ENCODE peak calls at places on chromosomes 1 and 21, in ten cellular contexts. O is EH, R is progenitor cell of endocrine pancreas, X is G401, G is EL, N is kidney tubule cell, J is HS-5, P is T-helper 9 cell, Y is dermis blood vessel endothelial cell, H is ecto neural progenitor cell. I is an unnamed sample.

GRCh38 chr1:1004780-1005697 is 5.1 kb upstream of the HES4 start:
- DNase-seq in O (peak), H (peak), N (peak), J (no peak), G (peak), R (no peak), X (no peak), P (no peak), Y (peak), I (no peak)

GRCh38 chr1:109025691-109026090 is 16.2 kb downstream of the WDR47 start:
- DNase-seq in G (peak), P (no peak), Y (no peak), H (no peak), X (no peak), O (peak), R (no peak), J (no peak), N (no peak), I (no peak)

GRCh38 chr1:97693601-97694000 is 227.2 kb downstream of the DPYD start:
- DNase-seq in J (peak), G (no peak), O (peak), R (no peak), Y (no peak), H (no peak), N (no peak), X (no peak), P (no peak), I (no peak)

GRCh38 chr1:223227031-223227430 is 84.0 kb upstream of the TLR5 start:
- DNase-seq in X (no peak), G (no peak), O (no peak), H (no peak), R (no peak), P (no peak), J (no peak), N (no peak), Y (no peak), I (no peak)

GRCh38 chr1:97271906-97272788 is 550.6 kb downstream of the PTBP2 start:
- DNase-seq in G (no peak), P (no peak), J (no peak), N (no peak), H (no peak), O (peak), R (no peak), Y (peak), X (no peak), I (no peak)

GRCh38 chr1:208054485-208054884 is 143.6 kb upstream of the CD34 start:
- DNase-seq in N (no peak), P (no peak), O (peak), G (peak), Y (no peak), R (no peak), J (no peak), X (no peak), H (no peak), I (no peak)

GRCh38 chr1:203556047-203556851 is 62.3 kb downstream of the OPTC start:
- DNase-seq in J (peak), G (peak), N (peak), Y (no peak), H (peak), O (peak), R (no peak), P (no peak), X (no peak), I (no peak)

GRCh38 chr1:164605254-164606091 is 46.5 kb downstream of the PBX1 start:
- DNase-seq in G (no peak), J (no peak), P (no peak), N (no peak), R (no peak), O (no peak), X (no peak), Y (no peak), H (no peak), I (no peak)

GRCh38 chr21:29753216-29753615 is 186.6 kb downstream of the GRIK1 start:
- DNase-seq in O (peak), Y (no peak), X (no peak), G (no peak), H (no peak), J (no peak), N (no peak), P (no peak), R (no peak), I (no peak)

GRCh38 chr1:185567006-185567405 is 167.2 kb upstream of the HMCN1 start:
- DNase-seq in Y (peak), G (peak), P (peak), X (no peak), J (no peak), N (peak), H (no peak), O (peak), R (no peak), I (peak)

GRCh38 chr1:67314696-67315095 is 7.0 kb downstream of the IL12RB2 start:
- DNase-seq in J (no peak), R (no peak), G (no peak), P (no peak), H (no peak), Y (no peak), X (no peak), N (no peak), O (no peak), I (no peak)

GRCh38 chr1:175514309-175515001 is 228.9 kb downstream of the TNR start:
- DNase-seq in O (no peak), G (no peak), H (no peak), J (no peak), Y (peak), N (peak), X (peak), R (no peak), P (no peak), I (peak)

GRCh38 chr1:156477526-156478249 is 22.9 kb downstream of the MEF2D start:
- DNase-seq in X (no peak), N (peak), P (no peak), H (no peak), R (no peak), G (no peak), O (peak), Y (no peak), J (no peak), I (no peak)

GRCh38 chr1:46184920-46185658 is 8.8 kb upstream of the P3R3URF start:
- DNase-seq in G (no peak), O (no peak), Y (no peak), P (no peak), X (no peak), R (no peak), J (no peak), H (no peak), N (no peak), I (no peak)

GRCh38 chr1:2591581-2592261 is 5.1 kb downstream of the PRXL2B start:
- DNase-seq in P (no peak), Y (no peak), J (no peak), G (no peak), X (no peak), H (no peak), O (no peak), R (no peak), N (no peak), I (no peak)

GRCh38 chr1:182170941-182171461 is 109.5 kb upstream of the ZNF648 start:
- DNase-seq in Y (no peak), H (no peak), O (no peak), R (no peak), X (no peak), J (no peak), P (no peak), N (peak), G (no peak), I (no peak)